ENCODE peak calls at places on chromosomes 1 and 21, in five cellular contexts. One of them, this sample, is unnamed.

GRCh38 chr21:26550357-26550756 is 22.7 kb downstream of the CYYR1 start:
- DNase-seq in PC-9: no peak
- DNase-seq in Peyer's patch: no peak
- DNase-seq in progenitor cell of endocrine pancreas: no peak
- DNase-seq in endothelial cell: no peak
- DNase-seq in this sample: no peak

GRCh38 chr1:225882699-225883615 is 777 bp upstream of the TMEM63A start:
- DNase-seq in PC-9: peak; percentile 62
- DNase-seq in Peyer's patch: peak; percentile 77
- DNase-seq in progenitor cell of endocrine pancreas: peak; percentile 37
- DNase-seq in endothelial cell: peak; percentile 51
- DNase-seq in this sample: no peak

GRCh38 chr1:59477286-59477685 is 180.4 kb downstream of the FGGY start:
- DNase-seq in PC-9: peak; percentile 25
- DNase-seq in Peyer's patch: peak; percentile 60
- DNase-seq in progenitor cell of endocrine pancreas: no peak
- DNase-seq in endothelial cell: no peak
- DNase-seq in this sample: no peak

GRCh38 chr1:94807742-94808491 is 12.2 kb upstream of the SLC44A3 start:
- DNase-seq in PC-9: peak; percentile 70
- DNase-seq in Peyer's patch: no peak
- DNase-seq in progenitor cell of endocrine pancreas: no peak
- DNase-seq in endothelial cell: no peak
- DNase-seq in this sample: no peak

GRCh38 chr1:41286486-41286885 is 44.4 kb upstream of the SCMH1 start:
- DNase-seq in PC-9: no peak
- DNase-seq in Peyer's patch: no peak
- DNase-seq in progenitor cell of endocrine pancreas: no peak
- DNase-seq in endothelial cell: no peak
- DNase-seq in this sample: no peak

GRCh38 chr1:208433086-208433485 is 188.9 kb upstream of the PLXNA2 start:
- DNase-seq in PC-9: no peak
- DNase-seq in Peyer's patch: no peak
- DNase-seq in progenitor cell of endocrine pancreas: no peak
- DNase-seq in endothelial cell: no peak
- DNase-seq in this sample: no peak

GRCh38 chr1:27831568-27832410 is 1.2 kb downstream of the PPP1R8 start:
- DNase-seq in PC-9: no peak
- DNase-seq in Peyer's patch: no peak
- DNase-seq in progenitor cell of endocrine pancreas: no peak
- DNase-seq in endothelial cell: no peak
- DNase-seq in this sample: no peak

GRCh38 chr1:247487057-247487456 is 29.2 kb upstream of the OR2B11 start:
- DNase-seq in PC-9: peak; percentile 7
- DNase-seq in Peyer's patch: no peak
- DNase-seq in progenitor cell of endocrine pancreas: no peak
- DNase-seq in endothelial cell: peak; percentile 42
- DNase-seq in this sample: peak; percentile 17

GRCh38 chr1:228794173-228794572 is 58.9 kb downstream of the RHOU start:
- DNase-seq in PC-9: no peak
- DNase-seq in Peyer's patch: no peak
- DNase-seq in progenitor cell of endocrine pancreas: no peak
- DNase-seq in endothelial cell: no peak
- DNase-seq in this sample: no peak

GRCh38 chr1:226216056-226216455 is 7.4 kb upstream of the MIXL1 start:
- DNase-seq in PC-9: no peak
- DNase-seq in Peyer's patch: no peak
- DNase-seq in progenitor cell of endocrine pancreas: no peak
- DNase-seq in endothelial cell: no peak
- DNase-seq in this sample: no peak

GRCh38 chr1:209380396-209380795 is 203.1 kb upstream of the CAMK1G start:
- DNase-seq in PC-9: no peak
- DNase-seq in Peyer's patch: no peak
- DNase-seq in progenitor cell of endocrine pancreas: no peak
- DNase-seq in endothelial cell: no peak
- DNase-seq in this sample: no peak

GRCh38 chr1:47023268-47024137 is at the start of gene CYP4X1:
- DNase-seq in PC-9: no peak
- DNase-seq in Peyer's patch: peak; percentile 50
- DNase-seq in progenitor cell of endocrine pancreas: peak; percentile 14
- DNase-seq in endothelial cell: peak; percentile 18
- DNase-seq in this sample: no peak

GRCh38 chr1:46812065-46812750 is 13.4 kb downstream of the CYP4B1 start:
- DNase-seq in PC-9: no peak
- DNase-seq in Peyer's patch: no peak
- DNase-seq in progenitor cell of endocrine pancreas: no peak
- DNase-seq in endothelial cell: no peak
- DNase-seq in this sample: no peak

GRCh38 chr1:40384413-40384762 is 10.9 kb downstream of the SMAP2 start:
- DNase-seq in PC-9: no peak
- DNase-seq in Peyer's patch: no peak
- DNase-seq in progenitor cell of endocrine pancreas: no peak
- DNase-seq in endothelial cell: no peak
- DNase-seq in this sample: no peak

GRCh38 chr21:37916795-37917142 is 512 bp upstream of the KCNJ6 start:
- DNase-seq in PC-9: no peak
- DNase-seq in Peyer's patch: no peak
- DNase-seq in progenitor cell of endocrine pancreas: peak; percentile 54
- DNase-seq in endothelial cell: peak; percentile 90
- DNase-seq in this sample: no peak

GRCh38 chr1:183956559-183957188 is 80.9 kb downstream of the COLGALT2 start:
- DNase-seq in PC-9: peak; percentile 8
- DNase-seq in Peyer's patch: no peak
- DNase-seq in progenitor cell of endocrine pancreas: no peak
- DNase-seq in endothelial cell: no peak
- DNase-seq in this sample: no peak

GRCh38 chr1:154835531-154836285 is 34.4 kb downstream of the KCNN3 start:
- DNase-seq in PC-9: no peak
- DNase-seq in Peyer's patch: no peak
- DNase-seq in progenitor cell of endocrine pancreas: no peak
- DNase-seq in endothelial cell: no peak
- DNase-seq in this sample: no peak

GRCh38 chr1:85611390-85611789 is 30.8 kb downstream of the CCN1 start:
- DNase-seq in PC-9: no peak
- DNase-seq in Peyer's patch: no peak
- DNase-seq in progenitor cell of endocrine pancreas: no peak
- DNase-seq in endothelial cell: no peak
- DNase-seq in this sample: no peak

GRCh38 chr1:116697892-116698595 is 30.5 kb upstream of the IGSF3 start:
- DNase-seq in PC-9: no peak
- DNase-seq in Peyer's patch: no peak
- DNase-seq in progenitor cell of endocrine pancreas: no peak
- DNase-seq in endothelial cell: no peak
- DNase-seq in this sample: no peak

GRCh38 chr1:150186789-150187559 is 37.3 kb downstream of the PLEKHO1 start:
- DNase-seq in PC-9: no peak
- DNase-seq in Peyer's patch: no peak
- DNase-seq in progenitor cell of endocrine pancreas: no peak
- DNase-seq in endothelial cell: no peak
- DNase-seq in this sample: peak; percentile 46

GRCh38 chr1:94927405-94928175 is 680 bp upstream of the CNN3 start:
- DNase-seq in PC-9: no peak
- DNase-seq in Peyer's patch: peak; percentile 74
- DNase-seq in progenitor cell of endocrine pancreas: no peak
- DNase-seq in endothelial cell: no peak
- DNase-seq in this sample: no peak

GRCh38 chr1:160625725-160626498 is 20.9 kb downstream of the SLAMF1 start:
- DNase-seq in PC-9: no peak
- DNase-seq in Peyer's patch: no peak
- DNase-seq in progenitor cell of endocrine pancreas: no peak
- DNase-seq in endothelial cell: no peak
- DNase-seq in this sample: no peak

GRCh38 chr1:160858127-160858909 is 4.4 kb downstream of the CD244 start:
- DNase-seq in PC-9: no peak
- DNase-seq in Peyer's patch: peak; percentile 75
- DNase-seq in progenitor cell of endocrine pancreas: no peak
- DNase-seq in endothelial cell: no peak
- DNase-seq in this sample: no peak

GRCh38 chr1:228004887-228005462 is 1.8 kb upstream of the WNT3A start:
- DNase-seq in PC-9: no peak
- DNase-seq in Peyer's patch: peak; percentile 23
- DNase-seq in progenitor cell of endocrine pancreas: no peak
- DNase-seq in endothelial cell: no peak
- DNase-seq in this sample: no peak

GRCh38 chr1:185720633-185721272 is 13.4 kb upstream of the HMCN1 start:
- DNase-seq in PC-9: no peak
- DNase-seq in Peyer's patch: no peak
- DNase-seq in progenitor cell of endocrine pancreas: no peak
- DNase-seq in endothelial cell: no peak
- DNase-seq in this sample: no peak

GRCh38 chr1:218521414-218522169 is 176.5 kb downstream of the TGFB2 start:
- DNase-seq in PC-9: no peak
- DNase-seq in Peyer's patch: no peak
- DNase-seq in progenitor cell of endocrine pancreas: no peak
- DNase-seq in endothelial cell: peak; percentile 40
- DNase-seq in this sample: no peak

GRCh38 chr1:204545202-204545601 is 29.0 kb downstream of the MDM4 start:
- DNase-seq in PC-9: no peak
- DNase-seq in Peyer's patch: no peak
- DNase-seq in progenitor cell of endocrine pancreas: no peak
- DNase-seq in endothelial cell: no peak
- DNase-seq in this sample: no peak

GRCh38 chr1:104574619-104575018 is 824.9 kb downstream of the AMY1C start:
- DNase-seq in PC-9: no peak
- DNase-seq in Peyer's patch: no peak
- DNase-seq in progenitor cell of endocrine pancreas: no peak
- DNase-seq in endothelial cell: no peak
- DNase-seq in this sample: no peak

GRCh38 chr1:214050513-214051401 is 63.0 kb downstream of the PROX1 start:
- DNase-seq in PC-9: no peak
- DNase-seq in Peyer's patch: no peak
- DNase-seq in progenitor cell of endocrine pancreas: no peak
- DNase-seq in endothelial cell: no peak
- DNase-seq in this sample: no peak

GRCh38 chr1:194069168-194069830 is 882.9 kb upstream of the B3GALT2 start:
- DNase-seq in PC-9: no peak
- DNase-seq in Peyer's patch: no peak
- DNase-seq in progenitor cell of endocrine pancreas: no peak
- DNase-seq in endothelial cell: no peak
- DNase-seq in this sample: no peak

GRCh38 chr1:1116701-1117468 is 996 bp upstream of the C1orf159 start:
- DNase-seq in PC-9: no peak
- DNase-seq in Peyer's patch: no peak
- DNase-seq in progenitor cell of endocrine pancreas: no peak
- DNase-seq in endothelial cell: no peak
- DNase-seq in this sample: no peak

GRCh38 chr1:57623791-57624538 is 200.1 kb upstream of the DAB1 start:
- DNase-seq in PC-9: no peak
- DNase-seq in Peyer's patch: no peak
- DNase-seq in progenitor cell of endocrine pancreas: no peak
- DNase-seq in endothelial cell: no peak
- DNase-seq in this sample: no peak

DNA sequence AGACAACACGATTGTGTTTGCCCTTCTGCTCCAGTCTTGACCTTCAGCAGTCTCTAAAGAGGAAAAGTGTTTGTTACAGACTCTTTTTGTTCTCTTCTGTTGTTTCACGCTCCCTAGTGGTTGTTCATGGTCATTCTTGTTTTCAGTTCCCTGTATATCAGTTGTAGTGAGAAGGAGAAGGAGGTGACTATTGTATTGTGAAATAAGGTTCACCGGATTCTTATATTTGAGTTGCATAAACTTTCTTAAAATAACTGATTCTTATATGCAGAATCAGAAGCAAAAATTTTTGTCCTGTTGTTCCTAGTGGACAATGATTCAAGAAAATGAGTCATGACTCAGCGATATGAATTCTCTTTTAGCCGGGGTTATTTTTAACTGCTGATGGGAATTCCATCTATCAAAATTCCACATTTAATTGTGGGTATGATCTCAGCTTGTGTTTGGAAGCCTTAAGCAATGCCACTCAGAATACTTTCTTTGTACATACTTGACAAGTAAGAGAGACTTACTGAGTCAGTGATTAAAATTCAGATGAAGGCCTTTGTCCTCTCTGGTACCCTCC is 152.2 kb downstream of the CLEC20A start:
- DNase-seq in PC-9: peak; percentile 23
- DNase-seq in Peyer's patch: no peak
- DNase-seq in progenitor cell of endocrine pancreas: no peak
- DNase-seq in endothelial cell: no peak
- DNase-seq in this sample: no peak
- TF ChIP-seq CTCF in PC-9: peak; percentile 52
- TF ChIP-seq CTCF in Peyer's patch: no peak
- TF ChIP-seq CTCF in progenitor cell of endocrine pancreas: peak; percentile 60
- TF ChIP-seq CTCF in endothelial cell: no peak
- TF ChIP-seq CTCF in this sample: no peak

GRCh38 chr1:65527672-65528071 is 107.2 kb downstream of the LEPR start:
- DNase-seq in PC-9: no peak
- DNase-seq in Peyer's patch: no peak
- DNase-seq in progenitor cell of endocrine pancreas: no peak
- DNase-seq in endothelial cell: no peak
- DNase-seq in this sample: no peak

GRCh38 chr1:65526049-65526556 is 105.6 kb downstream of the LEPR start:
- DNase-seq in PC-9: no peak
- DNase-seq in Peyer's patch: no peak
- DNase-seq in progenitor cell of endocrine pancreas: no peak
- DNase-seq in endothelial cell: no peak
- DNase-seq in this sample: no peak

GRCh38 chr1:65525297-65526048 is 105.0 kb downstream of the LEPR start:
- DNase-seq in PC-9: no peak
- DNase-seq in Peyer's patch: peak; percentile 44
- DNase-seq in progenitor cell of endocrine pancreas: peak; percentile 20
- DNase-seq in endothelial cell: peak; percentile 29
- DNase-seq in this sample: no peak

GRCh38 chr1:65527211-65527610 is 106.7 kb downstream of the LEPR start:
- DNase-seq in PC-9: no peak
- DNase-seq in Peyer's patch: no peak
- DNase-seq in progenitor cell of endocrine pancreas: no peak
- DNase-seq in endothelial cell: no peak
- DNase-seq in this sample: no peak

GRCh38 chr1:65528104-65528503 is 107.6 kb downstream of the LEPR start:
- DNase-seq in PC-9: no peak
- DNase-seq in Peyer's patch: no peak
- DNase-seq in progenitor cell of endocrine pancreas: no peak
- DNase-seq in endothelial cell: no peak
- DNase-seq in this sample: no peak
- TF ChIP-seq CTCF in PC-9: peak; percentile 46
- TF ChIP-seq CTCF in Peyer's patch: no peak
- TF ChIP-seq CTCF in progenitor cell of endocrine pancreas: peak; percentile 57
- TF ChIP-seq CTCF in endothelial cell: peak; percentile 73
- TF ChIP-seq CTCF in this sample: no peak

DNA sequence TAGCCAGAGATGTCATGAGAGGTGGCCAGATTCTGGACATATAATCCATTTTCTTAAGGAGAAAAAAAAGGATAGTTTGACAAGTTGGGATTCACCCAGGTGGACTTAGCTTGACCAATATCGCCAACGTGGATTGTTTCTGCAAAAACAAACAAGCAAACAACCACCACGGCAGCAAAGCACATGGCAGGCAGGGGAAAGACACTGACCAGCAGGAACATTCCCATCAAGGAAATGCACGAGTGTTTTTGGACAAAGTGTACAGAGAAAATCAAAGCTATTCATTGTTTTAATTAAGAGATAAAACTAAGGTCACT is 9.1 kb upstream of the PLA2G2C start:
- DNase-seq in PC-9: no peak
- DNase-seq in Peyer's patch: no peak
- DNase-seq in progenitor cell of endocrine pancreas: no peak
- DNase-seq in endothelial cell: no peak
- DNase-seq in this sample: no peak
- TF ChIP-seq CTCF in PC-9: peak; percentile 28
- TF ChIP-seq CTCF in Peyer's patch: no peak
- TF ChIP-seq CTCF in progenitor cell of endocrine pancreas: no peak
- TF ChIP-seq CTCF in endothelial cell: no peak
- TF ChIP-seq CTCF in this sample: no peak

GRCh38 chr1:23673086-23673813 is 18.4 kb upstream of the RPL11 start:
- DNase-seq in PC-9: peak; percentile 52
- DNase-seq in Peyer's patch: no peak
- DNase-seq in progenitor cell of endocrine pancreas: peak; percentile 62
- DNase-seq in endothelial cell: peak; percentile 64
- DNase-seq in this sample: no peak
- TF ChIP-seq CTCF in PC-9: no peak
- TF ChIP-seq CTCF in Peyer's patch: no peak
- TF ChIP-seq CTCF in progenitor cell of endocrine pancreas: no peak
- TF ChIP-seq CTCF in endothelial cell: no peak
- TF ChIP-seq CTCF in this sample: no peak

This sample was measured in activated B cell treated with CpG ODN at 0.5 μM for 24 hours.